ENCODE peak calls at places on chromosomes 11 and 22, in seven cellular contexts. W, I, B, H, E, C and X are unnamed samples.

GRCh38 chr11:60927600-60927999 is 3.3 kb downstream of the TMEM132A start:
- DNase-seq in W (no peak), I (no peak), B (no peak), H (no peak), E (no peak), C (no peak), X (no peak)

GRCh38 chr11:70292863-70293262 is 22.4 kb downstream of the PPFIA1 start:
- DNase-seq in W (no peak), I (no peak), B (no peak), H (no peak), E (no peak), C (no peak), X (no peak)

GRCh38 chr11:94968334-94968958 is 4.9 kb downstream of the CWC15 start:
- DNase-seq in W (no peak), I (peak), B (no peak), H (no peak), E (no peak), C (no peak), X (no peak)

GRCh38 chr11:76259299-76259908 is 53.1 kb upstream of the WNT11 start:
- DNase-seq in W (no peak), I (no peak), B (no peak), H (no peak), E (no peak), C (no peak), X (no peak)

GRCh38 chr11:14422052-14422813 is 63.2 kb upstream of the RRAS2 start:
- DNase-seq in W (no peak), I (peak), B (no peak), H (peak), E (peak), C (no peak), X (no peak)

GRCh38 chr11:127074151-127074761 is 73.7 kb upstream of the KIRREL3 start:
- DNase-seq in W (no peak), I (peak), B (no peak), H (no peak), E (peak), C (no peak), X (peak)

GRCh38 chr11:33017478-33017877 is 1.8 kb downstream of the DEPDC7 start:
- DNase-seq in W (no peak), I (no peak), B (no peak), H (no peak), E (no peak), C (no peak), X (no peak)

GRCh38 chr22:44452531-44453420 is 45.3 kb downstream of the RTL6 start:
- DNase-seq in W (peak), I (no peak), B (no peak), H (no peak), E (no peak), C (no peak), X (no peak)

GRCh38 chr11:100963375-100963774 is 166.2 kb downstream of the PGR start:
- DNase-seq in W (no peak), I (peak), B (no peak), H (no peak), E (no peak), C (no peak), X (no peak)

GRCh38 chr11:120210651-120211521 is at the start of gene OAF:
- DNase-seq in W (peak), I (peak), B (peak), H (no peak), E (peak), C (peak), X (peak)

GRCh38 chr11:130313383-130314183 is 1.1 kb downstream of the ZBTB44 start:
- DNase-seq in W (no peak), I (peak), B (no peak), H (no peak), E (no peak), C (no peak), X (no peak)

GRCh38 chr22:47465809-47466208 is 703.4 kb downstream of the TBC1D22A start:
- DNase-seq in W (no peak), I (no peak), B (no peak), H (no peak), E (no peak), C (no peak), X (no peak)

GRCh38 chr11:45648931-45649330 is 16.5 kb downstream of the CHST1 start:
- DNase-seq in W (no peak), I (no peak), B (no peak), H (no peak), E (no peak), C (no peak), X (no peak)

GRCh38 chr22:19889951-19890350 is 35.3 kb upstream of the GNB1L start:
- DNase-seq in W (peak), I (no peak), B (no peak), H (no peak), E (no peak), C (peak), X (no peak)

GRCh38 chr22:31926969-31927368 is 17.4 kb upstream of the YWHAH start:
- DNase-seq in W (no peak), I (no peak), B (no peak), H (no peak), E (peak), C (no peak), X (no peak)